ENCODE peak calls at places on chromosomes 16 and 17, in five cellular contexts. I is uterus, D is suprapubic skin, R is A549, B is body of pancreas. M is an unnamed sample.

GRCh38 chr17:50028207-50029120 is 27.4 kb upstream of the ITGA3 start:
- DNase-seq in B (peak; percentile 49), D (peak; percentile 53), I (no peak), R (peak; percentile 91), M (no peak)

GRCh38 chr17:78104540-78104941 is 24.0 kb downstream of the TMC6 start:
- DNase-seq in I (no peak), R (no peak), B (no peak), D (no peak), M (no peak)

GRCh38 chr17:1635675-1636465 is 7.2 kb upstream of the SLC43A2 start:
- DNase-seq in R (no peak), I (no peak), D (no peak), B (no peak), M (peak; percentile 12)

GRCh38 chr16:27464663-27465482 is 62.9 kb downstream of the IL21R start:
- DNase-seq in R (no peak), B (no peak), D (no peak), I (no peak), M (no peak)

GRCh38 chr17:45680360-45680759 is 103.8 kb upstream of the CRHR1 start:
- DNase-seq in D (no peak), I (no peak), R (no peak), B (peak; percentile 9), M (no peak)

GRCh38 chr17:82230627-82231311 is 1.9 kb downstream of the SLC16A3 start:
- DNase-seq in I (peak; percentile 82), B (peak; percentile 73), R (peak; percentile 92), D (peak; percentile 93), M (peak; percentile 94)

GRCh38 chr16:1723450-1724147 is 17.6 kb downstream of the MAPK8IP3 start:
- DNase-seq in R (peak; percentile 41), I (no peak), B (peak; percentile 62), D (no peak), M (no peak)

GRCh38 chr16:79801550-79802090 is 201.1 kb upstream of the MAF start:
- DNase-seq in B (no peak), I (no peak), R (no peak), D (no peak), M (no peak)

GRCh38 chr17:59357929-59358328 is 26.5 kb downstream of the YPEL2 start:
- DNase-seq in R (no peak), B (no peak), D (no peak), I (no peak), M (peak; percentile 53)

GRCh38 chr17:2613089-2613808 is 19.8 kb downstream of the PAFAH1B1 start:
- DNase-seq in B (no peak), I (no peak), R (no peak), D (no peak), M (no peak)

GRCh38 chr17:64418506-64419339 is 28.1 kb upstream of the PECAM1 start:
- DNase-seq in B (no peak), I (no peak), D (no peak), R (peak; percentile 75), M (no peak)

GRCh38 chr16:3800019-3800418 is 80.5 kb downstream of the CREBBP start:
- DNase-seq in R (no peak), D (peak; percentile 8), I (no peak), B (no peak), M (no peak)

GRCh38 chr16:73369841-73370240 is 321.9 kb upstream of the ZFHX3 start:
- DNase-seq in I (no peak), D (no peak), B (no peak), R (no peak), M (no peak)

GRCh38 chr16:51267676-51268075 is 116.6 kb upstream of the SALL1 start:
- DNase-seq in I (no peak), B (no peak), D (no peak), R (no peak), M (no peak)

GRCh38 chr17:45248132-45248936 is 13.6 kb downstream of the SPATA32 start:
- DNase-seq in D (no peak), I (no peak), R (peak; percentile 62), B (peak; percentile 72), M (peak; percentile 41)

GRCh38 chr17:77373298-77374169 is 232.8 kb downstream of the SEC14L1 start:
- DNase-seq in B (peak; percentile 45), I (peak; percentile 73), R (no peak), D (no peak), M (peak; percentile 82)

GRCh38 chr16:22088642-22089041 is 3.7 kb upstream of the VWA3A start:
- DNase-seq in R (no peak), B (no peak), I (no peak), D (no peak), M (no peak)

GRCh38 chr17:80992077-80992947 is 671 bp downstream of the CHMP6 start:
- DNase-seq in D (no peak), I (no peak), B (no peak), R (no peak), M (no peak)

GRCh38 chr17:3766783-3767182 is 34.2 kb downstream of the ITGAE start:
- DNase-seq in R (no peak), I (no peak), B (no peak), D (no peak), M (no peak)

GRCh38 chr16:28161626-28162025 is 50.1 kb downstream of the XPO6 start:
- DNase-seq in D (no peak), B (no peak), I (no peak), R (no peak), M (no peak)

GRCh38 chr17:17847726-17848125 is 10.9 kb upstream of the SREBF1 start:
- DNase-seq in D (no peak), B (no peak), R (no peak), I (no peak), M (no peak)

GRCh38 chr16:4611337-4612023 is 3.2 kb downstream of the UBALD1 start:
- DNase-seq in B (no peak), R (no peak), I (no peak), D (no peak), M (no peak)

GRCh38 chr17:28720247-28720996 is 637 bp downstream of the RPL23A start:
- DNase-seq in I (no peak), D (no peak), R (no peak), B (no peak), M (no peak)

GRCh38 chr16:9978160-9978725 is 204.0 kb downstream of the GRIN2A start:
- DNase-seq in B (no peak), R (no peak), I (no peak), D (no peak), M (no peak)

GRCh38 chr16:5918553-5919127 is 821.0 kb upstream of the EEF2KMT start:
- DNase-seq in B (peak; percentile 10), D (no peak), I (no peak), R (no peak), M (no peak)

GRCh38 chr17:8581002-8581658 is 49.4 kb downstream of the MYH10 start:
- DNase-seq in R (no peak), D (no peak), I (no peak), B (no peak), M (no peak)

GRCh38 chr17:81046770-81047359 is 11.9 kb downstream of the BAIAP2 start:
- DNase-seq in R (no peak), I (no peak), D (no peak), B (no peak), M (no peak)

GRCh38 chr16:89093602-89094251 is at the start of gene ACSF3:
- DNase-seq in B (peak; percentile 74), I (peak; percentile 24), R (peak; percentile 60), D (no peak), M (peak; percentile 61)

GRCh38 chr17:7912927-7913524 is 3.1 kb downstream of the RNF227 start:
- DNase-seq in B (peak; percentile 40), D (no peak), R (peak; percentile 93), I (peak; percentile 63), M (no peak)

GRCh38 chr17:52297230-52298010 is 138.9 kb upstream of the CA10 start:
- DNase-seq in I (no peak), R (peak; percentile 25), B (no peak), D (no peak), M (no peak)

GRCh38 chr17:47368262-47368661 is 44.5 kb downstream of the EFCAB13 start:
- DNase-seq in I (no peak), R (no peak), D (no peak), B (peak; percentile 8), M (no peak)

DNA sequence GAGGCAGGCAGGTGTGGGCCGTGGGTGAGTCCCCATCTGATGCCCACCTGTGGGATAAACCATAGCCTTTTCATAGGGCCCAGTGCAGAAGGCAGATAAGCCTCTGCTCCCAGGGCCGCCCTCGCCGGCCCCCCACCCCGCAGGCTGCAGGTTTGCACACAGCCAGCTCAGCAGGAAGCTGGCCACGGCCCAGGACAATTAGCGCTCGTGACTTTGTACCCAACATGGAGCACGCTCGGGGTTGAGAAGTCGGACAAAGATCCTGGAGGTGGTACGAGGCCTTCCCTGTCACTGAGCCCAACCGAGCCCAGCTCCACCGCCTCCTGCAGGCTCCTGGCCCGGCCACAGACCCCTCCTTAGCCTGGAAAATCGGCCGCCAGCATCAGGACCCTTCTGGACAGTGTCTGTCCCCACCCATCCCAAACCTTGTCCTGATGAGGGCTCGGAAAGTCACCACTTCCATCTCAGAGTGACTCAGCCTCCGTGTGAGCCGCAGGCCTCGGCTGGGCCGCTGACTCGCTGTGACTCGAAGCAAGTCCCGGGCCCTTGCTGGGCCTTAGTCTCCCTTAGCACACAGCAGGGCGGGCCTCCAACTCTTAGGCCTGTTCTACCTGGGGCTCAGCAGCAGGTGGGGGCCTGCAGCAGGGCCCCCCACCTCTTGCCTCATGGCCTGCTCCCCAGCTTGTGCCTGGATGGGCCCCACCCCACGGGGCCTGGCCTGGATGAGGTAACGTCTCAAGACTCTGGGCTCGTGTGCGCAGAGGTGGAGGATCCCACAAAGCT is 22.7 kb downstream of the FAM83G start:
- DNase-seq in B (peak; percentile 85), I (no peak), R (peak; percentile 76), D (no peak), M (no peak)
- TF ChIP-seq POLR2A in B (no peak), I (no peak), R (no peak), D (no peak), M (no peak)

GRCh38 chr17:74245145-74245817 is 28.8 kb upstream of the DNAI2 start:
- DNase-seq in D (no peak), B (no peak), R (no peak), I (no peak), M (no peak)
- H3K27ac ChIP-seq in D (no peak overlapping the region), B (no peak overlapping the region), R (no peak overlapping the region), I (no peak overlapping the region), M (no peak overlapping the region)

DNA sequence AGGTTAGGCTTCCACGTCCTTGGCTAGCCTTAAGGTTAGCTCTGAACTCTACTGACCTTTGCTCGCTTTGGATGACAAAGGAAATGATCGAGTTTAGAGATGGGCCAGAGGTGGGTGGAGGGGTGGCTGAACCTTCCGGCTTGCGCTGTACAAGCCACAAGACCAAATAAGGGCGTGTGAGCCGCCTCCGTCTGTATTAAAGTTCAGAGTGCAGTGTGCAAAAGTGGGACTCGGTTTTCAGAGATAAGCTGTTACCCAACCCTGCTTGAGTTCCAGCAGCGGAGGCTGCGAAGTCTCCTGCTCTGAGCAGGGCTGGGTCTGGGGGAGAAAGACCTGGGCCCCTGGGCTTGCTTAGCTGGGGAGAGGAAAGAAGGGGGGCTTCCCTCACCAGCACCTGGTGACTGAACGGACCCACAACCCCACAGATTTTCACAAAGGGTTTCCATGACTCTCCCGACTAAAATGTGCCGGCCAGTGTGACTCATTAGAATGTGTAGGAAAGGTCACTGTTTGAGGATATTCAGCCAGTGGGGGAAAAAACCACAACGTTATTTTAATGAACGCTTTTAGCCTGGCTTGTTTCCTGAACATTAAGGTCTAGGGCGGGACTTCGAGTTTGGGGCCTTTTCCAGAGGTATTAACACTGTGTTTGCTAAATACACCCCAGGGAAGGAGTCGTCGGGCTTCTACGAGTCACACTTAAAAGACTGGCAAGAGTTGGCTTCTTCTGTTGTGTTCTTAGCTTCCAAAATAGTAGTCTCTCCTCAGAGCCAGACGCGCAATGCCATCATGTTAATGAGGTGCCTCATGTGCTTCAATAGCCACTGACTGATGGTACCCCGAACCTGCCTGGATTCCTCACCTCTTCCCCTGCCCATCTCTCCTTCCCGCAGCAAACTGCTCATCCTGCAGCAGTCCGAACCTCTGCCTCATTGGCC is 67.0 kb downstream of the CENPV start:
- DNase-seq in B (peak; percentile 83), R (peak; percentile 99), D (peak; percentile 88), I (peak; percentile 92), M (peak; percentile 82)
- H3K4me3 ChIP-seq in B (no peak overlapping the region), R (no peak overlapping the region), D (peak overlapping the region; percentile 36), I (no peak overlapping the region), M (peak overlapping the region; percentile 40)

GRCh38 chr17:14095630-14096029 is 26.3 kb downstream of the COX10 start:
- DNase-seq in I (no peak), B (no peak), D (no peak), R (no peak), M (no peak)
- TF ChIP-seq POLR2A in I (no peak), B (no peak), D (no peak), R (no peak), M (no peak)

M was measured in heart left ventricle.